ENCODE peak calls at places on chromosomes 1 and 21, in seven cellular contexts. E is fibroblast of lung, Q is mammary epithelial cell, L is endothelial cell of umbilical vein, S is endodermal cell, O is MM.1S, J is neural progenitor cell. N is an unnamed sample.

GRCh38 chr1:183368213-183369108 is 49.7 kb downstream of the NMNAT2 start:
- DNase-seq in E (no peak), Q (no peak), L (no peak), S (peak), O (no peak), J (no peak), N (no peak)

GRCh38 chr1:8031176-8031785 is 5.2 kb upstream of the ERRFI1 start:
- DNase-seq in E (no peak), Q (no peak), L (peak), S (no peak), O (peak), J (peak), N (no peak)

GRCh38 chr1:218123968-218124367 is 161.1 kb upstream of the RRP15 start:
- DNase-seq in E (no peak), Q (no peak), L (no peak), S (peak), O (no peak), J (peak), N (no peak)

GRCh38 chr1:30697977-30698376 is 25.4 kb downstream of the MATN1 start:
- DNase-seq in E (peak), Q (peak), L (no peak), S (no peak), O (no peak), J (no peak), N (peak)

GRCh38 chr1:161499099-161500078 is 5.9 kb upstream of the FCGR2A start:
- DNase-seq in E (no peak), Q (no peak), L (peak), S (no peak), O (no peak), J (no peak), N (no peak)

GRCh38 chr1:6545276-6545934 is 8.9 kb downstream of the NOL9 start:
- DNase-seq in E (peak), Q (peak), L (peak), S (no peak), O (no peak), J (no peak), N (peak)

GRCh38 chr1:155392898-155393411 is 72.3 kb downstream of the RUSC1 start:
- DNase-seq in E (peak), Q (peak), L (no peak), S (no peak), O (no peak), J (no peak), N (no peak)

GRCh38 chr1:3243304-3243703 is 174.3 kb downstream of the PRDM16 start:
- DNase-seq in E (no peak), Q (no peak), L (no peak), S (no peak), O (no peak), J (no peak), N (no peak)

GRCh38 chr1:30778156-30778978 is 20.8 kb upstream of the LAPTM5 start:
- DNase-seq in E (peak), Q (peak), L (peak), S (no peak), O (no peak), J (no peak), N (peak)

GRCh38 chr1:229258031-229258850 is 12.7 kb upstream of the RAB4A start:
- DNase-seq in E (peak), Q (no peak), L (peak), S (peak), O (peak), J (peak), N (no peak)

GRCh38 chr1:160116277-160117147 is 953 bp downstream of the ATP1A2 start:
- DNase-seq in E (peak), Q (peak), L (no peak), S (no peak), O (no peak), J (no peak), N (no peak)

GRCh38 chr1:60936052-60936619 is 146.2 kb upstream of the NFIA start:
- DNase-seq in E (no peak), Q (no peak), L (no peak), S (no peak), O (no peak), J (no peak), N (no peak)

GRCh38 chr1:19505694-19506457 is 20.5 kb upstream of the CAPZB start:
- DNase-seq in E (no peak), Q (no peak), L (no peak), S (no peak), O (no peak), J (no peak), N (peak)

GRCh38 chr1:19504796-19505693 is 19.7 kb upstream of the CAPZB start:
- DNase-seq in E (peak), Q (peak), L (peak), S (no peak), O (no peak), J (no peak), N (no peak)
- H3K9ac ChIP-seq in E (peak), Q (no peak), L (peak), S (no peak), O (no peak), J (no peak), N (no peak)

DNA sequence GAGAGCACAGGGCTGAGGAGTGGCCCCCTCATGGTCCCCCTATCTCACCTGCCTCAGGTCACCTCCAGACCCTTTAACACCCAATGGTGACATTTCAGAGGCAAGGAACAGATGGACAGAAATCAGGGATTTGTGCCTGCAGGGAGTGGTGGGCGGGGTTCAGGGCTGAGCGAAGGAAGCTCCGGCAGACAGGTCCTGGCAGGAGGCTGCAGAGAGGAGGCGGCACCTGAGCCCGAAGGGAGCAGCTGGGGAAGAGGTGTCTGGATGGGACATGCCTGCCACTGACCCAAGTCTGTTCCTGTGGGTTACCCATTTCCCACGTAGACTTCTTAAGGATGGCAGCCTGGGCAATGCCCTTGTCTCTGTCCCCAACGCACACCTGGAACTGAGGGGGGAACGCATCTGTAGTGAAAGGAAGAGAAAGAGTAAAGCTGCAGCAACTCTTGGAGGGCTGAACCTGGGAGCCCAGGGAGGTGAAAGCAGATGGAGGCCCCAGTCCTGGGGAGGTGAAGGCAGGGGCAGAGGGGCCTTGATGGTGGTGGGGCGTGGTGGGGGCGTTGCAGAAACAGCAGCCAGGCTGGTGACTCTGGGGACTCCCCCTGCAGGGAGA is 61.6 kb upstream of the ADARB1 start:
- DNase-seq in E (no peak), Q (peak), L (no peak), S (peak), O (no peak), J (peak), N (peak)
- TF ChIP-seq CTCF in E (no peak), Q (no peak), L (no peak), S (no peak), O (no peak), J (no peak), N (no peak)

DNA sequence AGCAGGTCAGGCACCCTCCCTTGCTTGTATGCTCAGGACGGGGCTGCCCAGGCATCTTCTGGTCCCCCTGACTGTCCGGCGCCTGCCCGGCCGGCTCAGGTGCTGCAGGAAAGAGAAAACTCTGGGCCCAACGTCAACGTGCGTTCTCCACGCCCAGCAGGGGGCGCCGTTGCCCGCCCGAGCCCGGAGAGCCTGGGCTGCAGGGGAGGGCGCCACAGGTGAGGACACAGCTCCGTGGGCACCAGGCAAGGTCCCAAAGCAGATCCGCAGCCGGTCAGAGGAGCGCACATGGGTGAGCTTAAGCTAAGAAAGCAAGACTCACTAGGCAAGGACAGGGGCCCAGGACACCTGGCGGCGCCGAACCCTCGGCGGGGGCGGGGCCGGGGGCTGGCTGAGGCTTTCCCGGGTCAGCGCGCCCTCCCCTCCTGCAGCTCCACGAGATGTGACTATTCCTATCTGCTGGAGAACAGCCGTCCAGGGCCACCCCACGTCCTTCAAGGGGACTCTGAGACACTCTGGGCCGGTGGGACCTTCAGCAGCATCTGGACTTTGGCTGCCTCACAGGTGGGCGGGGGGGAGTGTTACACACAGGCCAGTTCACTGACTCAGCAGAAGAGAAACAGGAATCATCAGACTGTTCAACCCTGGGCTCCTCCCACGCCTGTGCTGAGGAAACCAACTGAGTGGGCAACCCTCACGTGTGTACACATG is 29.3 kb downstream of the KRTAP10-1 start:
- DNase-seq in E (no peak), Q (peak), L (peak), S (peak), O (peak), J (peak), N (peak)
- H3K4me3 ChIP-seq in E (no peak), Q (peak), L (no peak), S (peak), O (peak), J (peak), N (peak)

GRCh38 chr1:153573351-153573750 is 7.7 kb upstream of the S100A2 start:
- DNase-seq in E (peak), Q (no peak), L (no peak), S (no peak), O (no peak), J (no peak), N (peak)

GRCh38 chr1:153577138-153577537 is 11.5 kb upstream of the S100A2 start:
- DNase-seq in E (no peak), Q (no peak), L (no peak), S (no peak), O (no peak), J (no peak), N (peak)

GRCh38 chr1:153578936-153579335 is 13.3 kb upstream of the S100A2 start:
- DNase-seq in E (no peak), Q (no peak), L (no peak), S (peak), O (no peak), J (peak), N (peak)

GRCh38 chr1:153578490-153578889 is 12.8 kb upstream of the S100A2 start:
- DNase-seq in E (peak), Q (no peak), L (no peak), S (no peak), O (no peak), J (peak), N (no peak)

DNA sequence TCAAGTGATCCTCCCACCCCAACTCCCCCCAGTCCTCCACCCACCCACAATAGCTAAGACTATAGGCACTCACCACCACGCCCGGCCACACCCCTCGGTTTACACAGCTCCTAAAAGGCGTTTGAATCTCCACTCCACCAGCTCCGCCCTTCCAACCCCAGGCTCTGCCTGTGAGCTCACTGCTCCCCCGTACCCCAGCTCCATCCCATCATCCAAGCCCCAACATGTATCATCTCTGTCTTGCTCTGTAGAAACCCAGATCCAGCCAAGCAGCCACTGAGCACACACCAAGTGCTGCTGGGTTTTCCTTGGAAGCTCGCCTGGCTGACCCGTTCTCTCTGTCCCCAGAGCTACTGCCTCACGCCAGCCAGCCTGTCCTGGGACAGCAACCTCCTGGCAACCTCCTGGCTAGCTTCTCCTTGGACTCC is 12.0 kb upstream of the S100A2 start:
- DNase-seq in E (no peak), Q (no peak), L (no peak), S (no peak), O (no peak), J (no peak), N (peak)
- H3K9ac ChIP-seq in E (no peak), Q (no peak), L (no peak), S (peak), O (no peak), J (no peak), N (no peak)

GRCh38 chr1:225813250-225813964 is 3.5 kb downstream of the EPHX1 start:
- DNase-seq in E (no peak), Q (no peak), L (peak), S (peak), O (no peak), J (peak), N (peak)

GRCh38 chr1:225812488-225813249 is 2.7 kb downstream of the EPHX1 start:
- DNase-seq in E (no peak), Q (no peak), L (no peak), S (no peak), O (no peak), J (no peak), N (no peak)

GRCh38 chr1:225809842-225810578 is at the start of gene EPHX1:
- DNase-seq in E (peak), Q (peak), L (peak), S (peak), O (peak), J (peak), N (peak)

GRCh38 chr1:225814381-225814780 is 4.5 kb downstream of the EPHX1 start:
- DNase-seq in E (no peak), Q (no peak), L (no peak), S (no peak), O (no peak), J (no peak), N (no peak)

DNA sequence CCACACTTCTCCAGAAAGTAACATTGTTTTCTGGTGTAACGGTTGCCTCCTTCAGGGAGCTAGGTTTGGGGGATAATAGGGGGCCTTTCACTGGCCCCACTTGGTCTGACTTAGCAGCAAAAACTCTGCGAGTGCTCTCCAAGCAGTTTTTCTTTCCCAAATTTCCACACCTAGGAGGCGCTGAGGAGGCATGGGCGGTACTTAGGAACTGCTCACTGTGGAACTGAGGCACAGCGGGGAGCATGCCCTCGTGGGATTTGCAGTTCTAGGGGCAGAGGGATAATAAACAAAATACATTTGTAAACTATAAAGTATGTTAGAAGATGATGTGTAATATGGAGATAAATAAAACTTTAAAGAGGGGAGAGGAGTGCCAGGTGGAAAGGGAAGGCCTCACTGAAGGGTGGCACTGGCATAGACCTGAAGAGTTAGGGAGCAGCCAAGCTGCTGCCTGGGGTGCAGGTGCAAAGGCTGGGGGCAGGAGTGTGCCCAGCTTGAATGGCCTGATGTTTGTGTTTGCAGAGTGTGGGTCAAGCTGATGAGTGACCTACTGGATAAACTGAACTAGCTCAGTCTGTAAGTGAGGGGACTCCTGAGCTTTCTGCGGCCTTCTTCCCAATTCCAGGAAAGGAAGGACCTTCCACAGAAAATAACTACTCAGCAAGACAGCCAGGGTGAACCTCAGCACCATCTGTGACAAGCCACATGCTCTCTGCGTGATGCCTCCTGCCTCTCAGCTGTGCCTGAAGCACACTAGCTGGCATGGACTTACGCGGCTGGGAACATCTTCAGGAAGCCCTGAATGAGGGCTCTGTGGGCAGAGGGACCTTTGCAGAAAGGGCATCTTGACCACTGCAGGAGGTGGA is 1.9 kb downstream of the EPHX1 start:
- DNase-seq in E (no peak), Q (no peak), L (no peak), S (peak), O (no peak), J (peak), N (no peak)
- TF ChIP-seq CTCF in E (peak), Q (peak), L (peak), S (peak), O (no peak), J (peak), N (peak)

GRCh38 chr1:167821969-167822685 is 91.8 kb downstream of the ADCY10 start:
- DNase-seq in E (peak), Q (no peak), L (no peak), S (peak), O (no peak), J (no peak), N (no peak)

GRCh38 chr1:167819849-167820683 is 93.9 kb downstream of the ADCY10 start:
- DNase-seq in E (peak), Q (peak), L (peak), S (peak), O (peak), J (peak), N (peak)

GRCh38 chr1:167824163-167824794 is 89.7 kb downstream of the ADCY10 start:
- DNase-seq in E (no peak), Q (peak), L (no peak), S (no peak), O (no peak), J (no peak), N (no peak)

GRCh38 chr1:167821356-167821685 is 92.6 kb downstream of the ADCY10 start:
- DNase-seq in E (no peak), Q (no peak), L (no peak), S (peak), O (no peak), J (no peak), N (no peak)

DNA sequence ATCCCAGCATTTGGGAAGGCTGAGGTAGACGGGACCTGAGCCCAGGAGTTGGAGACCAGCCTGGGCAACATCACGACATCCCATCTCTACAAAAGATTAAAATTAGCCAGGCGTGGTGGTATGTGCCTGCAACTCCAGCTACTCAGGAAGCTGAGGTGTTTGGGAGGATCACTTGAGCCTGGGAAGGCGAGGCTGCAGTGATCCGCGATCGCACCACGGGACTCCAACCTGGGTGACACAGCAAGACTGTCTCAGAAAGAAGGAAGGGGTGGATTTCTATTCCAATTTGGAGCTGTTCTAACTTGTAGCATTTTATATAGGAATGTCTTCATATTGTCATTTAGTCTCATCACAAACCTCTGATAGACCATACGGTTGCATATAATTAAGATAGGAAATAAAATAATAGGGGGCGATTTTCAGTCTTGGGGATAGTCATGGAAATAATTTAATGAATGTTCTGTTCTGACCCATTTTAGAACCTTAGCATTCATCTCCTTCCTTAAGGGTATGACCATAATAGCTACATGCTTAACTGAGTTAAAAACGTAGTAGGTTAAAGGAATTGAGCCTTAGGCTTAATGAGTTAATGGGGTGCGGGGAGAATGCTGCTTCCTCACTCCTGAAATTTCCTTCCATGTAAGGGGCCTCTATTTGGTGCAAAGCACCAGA is 93.1 kb downstream of the ADCY10 start:
- DNase-seq in E (peak), Q (peak), L (no peak), S (peak), O (no peak), J (no peak), N (no peak)
- H3K4me3 ChIP-seq in E (no peak), Q (peak), L (no peak), S (no peak), O (no peak), J (no peak), N (no peak)